ENCODE peak calls at places on chromosome 3, in ten cellular contexts. C is AML-193; O is GM10248; A is nephron progenitor cell; L is M059J; P is neuronal stem cell; N is KBM-7; M is AG08396; H is stimulated activated CD8-positive, alpha-beta memory T cell treated with anti-CD3 and anti-CD28 coated beads, Interleukin-7, amount 100 ng/mL, for 24 hours; T is psoas muscle. Q is an unnamed sample.

GRCh38 chr3:194468086-194468485 is 18.7 kb downstream of the ATP13A3 start:
- DNase-seq in C (no peak), O (no peak), A (no peak), L (peak; percentile 50), P (no peak), N (no peak), M (no peak), H (no peak), T (no peak), Q (no peak)

GRCh38 chr3:157810924-157811718 is 295.1 kb downstream of the SHOX2 start:
- DNase-seq in C (no peak), O (peak; percentile 9), A (no peak), L (peak; percentile 24), P (no peak), N (no peak), M (no peak), H (no peak), T (no peak), Q (no peak)

GRCh38 chr3:53846134-53846850 is at the start of the genes CHDH and IL17RB:
- DNase-seq in C (no peak), O (peak; percentile 68), A (peak; percentile 74), L (peak; percentile 6), P (peak; percentile 65), N (peak; percentile 82), M (peak; percentile 39), H (no peak), T (peak; percentile 80), Q (peak; percentile 76)

GRCh38 chr3:70832811-70833509 is 520.5 kb upstream of the MDFIC2 start:
- DNase-seq in C (no peak), O (no peak), A (no peak), L (peak; percentile 78), P (no peak), N (peak; percentile 31), M (peak; percentile 13), H (no peak), T (no peak), Q (no peak)

GRCh38 chr3:112619295-112619694 is 21.6 kb downstream of the CCDC80 start:
- DNase-seq in C (no peak), O (no peak), A (no peak), L (peak; percentile 71), P (no peak), N (no peak), M (no peak), H (no peak), T (no peak), Q (no peak)

GRCh38 chr3:80750637-80751036 is 982.8 kb upstream of the ROBO1 start:
- DNase-seq in C (no peak), O (no peak), A (no peak), L (no peak), P (no peak), N (no peak), M (no peak), H (no peak), T (no peak), Q (no peak)

GRCh38 chr3:165082632-165083031 is 4.3 kb upstream of the SI start:
- DNase-seq in C (no peak), O (no peak), A (no peak), L (no peak), P (no peak), N (no peak), M (no peak), H (no peak), T (no peak), Q (no peak)

GRCh38 chr3:112767177-112767576 is 79.5 kb downstream of the CD200R1L start:
- DNase-seq in C (peak; percentile 99), O (peak; percentile 37), A (no peak), L (no peak), P (no peak), N (peak; percentile 77), M (no peak), H (no peak), T (no peak), Q (no peak)

GRCh38 chr3:43161684-43162512 is 56.0 kb upstream of the POMGNT2 start:
- DNase-seq in C (peak; percentile 55), O (no peak), A (no peak), L (peak; percentile 61), P (no peak), N (peak; percentile 62), M (peak; percentile 21), H (no peak), T (no peak), Q (no peak)

GRCh38 chr3:71517206-71517855 is 66.2 kb downstream of the FOXP1 start:
- DNase-seq in C (no peak), O (no peak), A (no peak), L (no peak), P (no peak), N (no peak), M (no peak), H (no peak), T (no peak), Q (no peak)

GRCh38 chr3:85821130-85821756 is 862.5 kb downstream of the CADM2 start:
- DNase-seq in C (peak; percentile 24), O (peak; percentile 7), A (peak; percentile 29), L (no peak), P (peak; percentile 11), N (peak; percentile 25), M (no peak), H (no peak), T (no peak), Q (peak; percentile 66)

GRCh38 chr3:195708066-195708465 is 12.7 kb upstream of the MUC20 start:
- DNase-seq in C (no peak), O (no peak), A (no peak), L (no peak), P (no peak), N (no peak), M (no peak), H (no peak), T (no peak), Q (peak; percentile 43)

GRCh38 chr3:55720614-55721013 is 233.5 kb upstream of the WNT5A start:
- DNase-seq in C (no peak), O (peak; percentile 34), A (no peak), L (peak; percentile 54), P (no peak), N (no peak), M (peak; percentile 30), H (no peak), T (no peak), Q (no peak)

GRCh38 chr3:72100626-72101187 is 315.8 kb upstream of the PROK2 start:
- DNase-seq in C (peak; percentile 92), O (peak; percentile 85), A (peak; percentile 89), L (peak; percentile 34), P (peak; percentile 52), N (peak; percentile 95), M (peak; percentile 83), H (peak; percentile 72), T (peak; percentile 89), Q (peak; percentile 54)

GRCh38 chr3:87120850-87121249 is 106.3 kb upstream of the CHMP2B start:
- DNase-seq in C (no peak), O (no peak), A (no peak), L (no peak), P (peak; percentile 18), N (no peak), M (no peak), H (no peak), T (no peak), Q (no peak)

GRCh38 chr3:143217283-143217682 is 97.7 kb downstream of the CHST2 start:
- DNase-seq in C (no peak), O (no peak), A (no peak), L (no peak), P (no peak), N (no peak), M (no peak), H (no peak), T (no peak), Q (no peak)

GRCh38 chr3:8793242-8793641 is 23.8 kb upstream of the OXTR start:
- DNase-seq in C (no peak), O (no peak), A (no peak), L (peak; percentile 88), P (no peak), N (no peak), M (peak; percentile 40), H (no peak), T (no peak), Q (no peak)

GRCh38 chr3:188941103-188941502 is 230.7 kb upstream of the TPRG1 start:
- DNase-seq in C (peak; percentile 55), O (no peak), A (no peak), L (no peak), P (no peak), N (no peak), M (no peak), H (no peak), T (no peak), Q (no peak)